ENCODE peak calls at places on chromosome 6, in ten cellular contexts. R is body of pancreas, H is adrenal gland, K is uterus, I is hepatocyte, W is tibial nerve, O is thoracic aorta, D is esophagus squamous epithelium, Y is upper lobe of right lung, F is right cardiac atrium. S is an unnamed sample.

GRCh38 chr6:113654396-113654795 is 202.7 kb upstream of the MARCKS start:
- DNase-seq in R (peak; percentile 96), H (peak; percentile 80), K (peak; percentile 35), I (no peak), W (peak; percentile 72), O (peak; percentile 93), D (no peak), Y (peak; percentile 91), F (peak; percentile 86), S (peak; percentile 96)

GRCh38 chr6:30592287-30592686 is 21.0 kb downstream of the ABCF1 start:
- DNase-seq in R (no peak), H (no peak), K (no peak), I (no peak), W (no peak), O (no peak), D (no peak), Y (no peak), F (no peak), S (no peak)

GRCh38 chr6:149024361-149024760 is 277.5 kb downstream of the UST start:
- DNase-seq in R (no peak), H (no peak), K (no peak), I (no peak), W (no peak), O (no peak), D (no peak), Y (no peak), F (no peak), S (no peak)

GRCh38 chr6:153129873-153130514 is 1.1 kb downstream of the RGS17 start:
- DNase-seq in R (no peak), H (no peak), K (no peak), I (peak; percentile 15), W (no peak), O (no peak), D (no peak), Y (no peak), F (no peak), S (no peak)

GRCh38 chr6:150656156-150656555 is 56.5 kb downstream of the PLEKHG1 start:
- DNase-seq in R (no peak), H (no peak), K (no peak), I (no peak), W (no peak), O (no peak), D (no peak), Y (no peak), F (no peak), S (no peak)

GRCh38 chr6:160227038-160227768 is 31.4 kb downstream of the SLC22A2 start:
- DNase-seq in R (no peak), H (no peak), K (no peak), I (no peak), W (no peak), O (no peak), D (no peak), Y (no peak), F (no peak), S (no peak)

GRCh38 chr6:128570439-128571063 is 50.2 kb upstream of the PTPRK start:
- DNase-seq in R (no peak), H (no peak), K (no peak), I (no peak), W (no peak), O (no peak), D (no peak), Y (no peak), F (no peak), S (no peak)

GRCh38 chr6:139030539-139030938 is 2.0 kb downstream of the ABRACL start:
- DNase-seq in R (no peak), H (no peak), K (no peak), I (no peak), W (no peak), O (no peak), D (no peak), Y (no peak), F (no peak), S (no peak)

GRCh38 chr6:39892490-39893129 is 41.7 kb downstream of the MOCS1 start:
- DNase-seq in R (peak; percentile 72), H (peak; percentile 70), K (peak; percentile 67), I (peak; percentile 81), W (peak; percentile 43), O (peak; percentile 18), D (no peak), Y (peak; percentile 80), F (peak; percentile 87), S (no peak)

GRCh38 chr6:84065718-84066290 is 32.2 kb downstream of the MRAP2 start:
- DNase-seq in R (no peak), H (no peak), K (no peak), I (no peak), W (no peak), O (no peak), D (no peak), Y (no peak), F (no peak), S (no peak)

GRCh38 chr6:10582774-10583508 is 61.8 kb downstream of the GCNT2 start:
- DNase-seq in R (peak; percentile 73), H (no peak), K (no peak), I (peak; percentile 29), W (no peak), O (no peak), D (no peak), Y (no peak), F (no peak), S (no peak)

GRCh38 chr6:10586302-10586701 is 65.2 kb downstream of the GCNT2 start:
- DNase-seq in R (no peak), H (no peak), K (no peak), I (no peak), W (no peak), O (no peak), D (no peak), Y (no peak), F (no peak), S (no peak)

GRCh38 chr6:10583509-10583908 is 62.4 kb downstream of the GCNT2 start:
- DNase-seq in R (no peak), H (no peak), K (no peak), I (peak; percentile 37), W (no peak), O (no peak), D (no peak), Y (no peak), F (no peak), S (no peak)

GRCh38 chr6:10584607-10585006 is 63.5 kb downstream of the GCNT2 start:
- DNase-seq in R (no peak), H (no peak), K (no peak), I (no peak), W (no peak), O (no peak), D (no peak), Y (no peak), F (no peak), S (no peak)

GRCh38 chr6:10585232-10585887 is 64.2 kb downstream of the GCNT2 start:
- DNase-seq in R (no peak), H (no peak), K (no peak), I (peak; percentile 36), W (no peak), O (no peak), D (no peak), Y (no peak), F (no peak), S (no peak)
- H3K9me3 ChIP-seq in R (no peaks in the 10 kb centered on the region), H (no peaks in the 10 kb centered on the region), K (no peaks in the 10 kb centered on the region), I (no peaks in the 10 kb centered on the region), W (no peaks in the 10 kb centered on the region), O (no peaks in the 10 kb centered on the region), D (no peaks in the 10 kb centered on the region), Y (no peaks in the 10 kb centered on the region), F (no peaks in the 10 kb centered on the region), S (no peaks in the 10 kb centered on the region)

GRCh38 chr6:137490506-137490905 is 3.7 kb downstream of the OLIG3 start:
- DNase-seq in R (no peak), H (no peak), K (no peak), I (no peak), W (no peak), O (no peak), D (no peak), Y (no peak), F (no peak), S (no peak)

GRCh38 chr6:137488736-137489409 is 5.3 kb downstream of the OLIG3 start:
- DNase-seq in R (no peak), H (no peak), K (no peak), I (no peak), W (no peak), O (no peak), D (no peak), Y (peak; percentile 61), F (peak; percentile 47), S (no peak)

GRCh38 chr6:137490961-137491360 is 3.2 kb downstream of the OLIG3 start:
- DNase-seq in R (no peak), H (no peak), K (no peak), I (no peak), W (no peak), O (no peak), D (no peak), Y (no peak), F (no peak), S (no peak)

GRCh38 chr6:137487947-137488735 is 6.1 kb downstream of the OLIG3 start:
- DNase-seq in R (no peak), H (no peak), K (no peak), I (no peak), W (no peak), O (no peak), D (no peak), Y (no peak), F (no peak), S (no peak)

GRCh38 chr6:137489410-137490371 is 4.5 kb downstream of the OLIG3 start:
- DNase-seq in R (no peak), H (no peak), K (no peak), I (no peak), W (no peak), O (no peak), D (no peak), Y (no peak), F (no peak), S (no peak)
- H3K9me3 ChIP-seq in R (no peaks in the 10 kb centered on the region), H (no peaks in the 10 kb centered on the region), K (no peaks in the 10 kb centered on the region), I (no peaks in the 10 kb centered on the region), W (no peaks in the 10 kb centered on the region), O (no peaks in the 10 kb centered on the region), D (no peaks in the 10 kb centered on the region), Y (no peaks in the 10 kb centered on the region), F (no peaks in the 10 kb centered on the region), S (no peaks in the 10 kb centered on the region)

DNA sequence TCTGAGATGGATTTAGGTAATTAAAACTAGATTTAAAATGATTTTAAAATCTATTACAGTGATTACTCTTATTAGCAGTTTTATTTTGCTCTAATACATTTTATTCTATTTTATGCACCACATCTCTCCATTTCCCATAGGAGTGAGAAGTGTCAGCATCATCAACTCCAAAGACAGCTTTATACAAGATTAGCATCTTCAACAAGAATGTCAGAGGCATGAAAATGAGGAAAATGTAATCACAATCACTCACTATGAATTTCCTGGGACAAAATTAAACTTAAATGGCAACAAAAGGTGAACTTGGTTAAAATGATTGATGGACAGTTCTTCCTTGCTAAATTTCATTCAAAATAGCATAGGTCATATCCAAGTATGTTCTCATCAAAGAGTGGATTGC is 19.8 kb downstream of the HDGFL1 start:
- DNase-seq in R (no peak), H (no peak), K (no peak), I (no peak), W (no peak), O (no peak), D (no peak), Y (no peak), F (no peak), S (no peak)
- H3K9me3 ChIP-seq in R (no peaks in the 10 kb centered on the region), H (no peaks in the 10 kb centered on the region), K (no peaks in the 10 kb centered on the region), I (no peaks in the 10 kb centered on the region), W (no peaks in the 10 kb centered on the region), O (no peaks in the 10 kb centered on the region), D (no peaks in the 10 kb centered on the region), Y (no peaks in the 10 kb centered on the region), F (no peaks in the 10 kb centered on the region), S (no peaks in the 10 kb centered on the region)

DNA sequence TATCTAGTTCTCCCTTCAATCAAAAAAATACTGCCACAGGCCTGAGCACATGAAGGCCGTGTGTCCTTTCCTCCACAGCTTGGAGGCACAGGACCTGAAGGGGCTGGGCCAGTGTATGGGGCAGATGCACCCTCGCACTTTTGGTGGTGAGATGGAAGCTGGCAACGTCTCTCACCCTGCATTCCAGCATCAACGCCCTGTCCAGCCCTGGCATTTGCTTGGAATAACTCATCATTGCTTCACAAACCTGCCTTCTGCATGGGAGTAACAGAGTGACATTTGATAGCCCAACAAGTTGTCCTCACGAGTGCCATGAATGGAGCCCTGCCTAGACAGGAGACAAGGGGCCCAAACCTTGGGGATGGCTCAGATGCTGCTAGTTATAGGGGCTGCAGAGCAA is 257.9 kb downstream of the SMOC2 start:
- DNase-seq in R (no peak), H (no peak), K (no peak), I (no peak), W (no peak), O (no peak), D (no peak), Y (peak; percentile 30), F (no peak), S (no peak)
- H3K9me3 ChIP-seq in R (no peaks in the 10 kb centered on the region), H (no peaks in the 10 kb centered on the region), K (no peaks in the 10 kb centered on the region), I (no peaks in the 10 kb centered on the region), W (no peaks in the 10 kb centered on the region), O (no peaks in the 10 kb centered on the region), D (no peaks in the 10 kb centered on the region), Y (no peaks in the 10 kb centered on the region), F (no peaks in the 10 kb centered on the region), S (no peaks in the 10 kb centered on the region)

S was measured in ascending aorta.